ENCODE peak calls at places on chromosomes 5 and 9, in ten cellular contexts. P, S, D, G, T, C, N, Z, H and K are unnamed samples.

GRCh38 chr5:60360355-60360754 is 339.6 kb downstream of the DEPDC1B start:
- DNase-seq in P (no peak), S (no peak), D (no peak), G (no peak), T (no peak), C (no peak), N (no peak), Z (no peak), H (no peak), K (no peak)

GRCh38 chr5:160701403-160701802 is 150.6 kb downstream of the ATP10B start:
- DNase-seq in P (no peak), S (no peak), D (no peak), G (no peak), T (no peak), C (no peak), N (peak), Z (no peak), H (no peak), K (no peak)

GRCh38 chr9:36772449-36773370 is 200.0 kb downstream of the MELK start:
- DNase-seq in P (no peak), S (no peak), D (no peak), G (no peak), T (no peak), C (no peak), N (peak), Z (no peak), H (no peak), K (no peak)

GRCh38 chr5:155726267-155726666 is 600.7 kb upstream of the SGCD start:
- DNase-seq in P (no peak), S (peak), D (no peak), G (no peak), T (no peak), C (peak), N (peak), Z (no peak), H (no peak), K (no peak)

GRCh38 chr5:118857700-118858099 is 130.6 kb downstream of the DTWD2 start:
- DNase-seq in P (no peak), S (no peak), D (no peak), G (no peak), T (no peak), C (peak), N (peak), Z (no peak), H (no peak), K (no peak)

GRCh38 chr5:691817-692529 is 1.2 kb downstream of the TPPP start:
- DNase-seq in P (no peak), S (no peak), D (no peak), G (no peak), T (no peak), C (no peak), N (no peak), Z (peak), H (no peak), K (no peak)

GRCh38 chr5:98755406-98755805 is 18.1 kb upstream of the RGMB start:
- DNase-seq in P (no peak), S (no peak), D (no peak), G (no peak), T (no peak), C (no peak), N (no peak), Z (no peak), H (no peak), K (no peak)

GRCh38 chr5:142095651-142096330 is 12.8 kb upstream of the NDFIP1 start:
- DNase-seq in P (no peak), S (peak), D (no peak), G (no peak), T (peak), C (no peak), N (peak), Z (no peak), H (peak), K (no peak)

GRCh38 chr5:127307868-127308267 is 17.3 kb downstream of the MEGF10 start:
- DNase-seq in P (no peak), S (no peak), D (no peak), G (no peak), T (no peak), C (no peak), N (no peak), Z (no peak), H (no peak), K (no peak)

GRCh38 chr9:129109952-129110739 is 447 bp downstream of the CRAT start:
- DNase-seq in P (no peak), S (no peak), D (peak), G (peak), T (no peak), C (peak), N (peak), Z (peak), H (no peak), K (no peak)

GRCh38 chr9:129665008-129665771 is at the start of gene PRRX2:
- DNase-seq in P (no peak), S (peak), D (no peak), G (peak), T (no peak), C (no peak), N (no peak), Z (peak), H (no peak), K (peak)

GRCh38 chr5:74340476-74340875 is 300.1 kb downstream of the ENC1 start:
- DNase-seq in P (no peak), S (no peak), D (no peak), G (no peak), T (no peak), C (no peak), N (no peak), Z (no peak), H (no peak), K (no peak)

GRCh38 chr9:75181748-75182147 is 93.4 kb downstream of the OSTF1 start:
- DNase-seq in P (peak), S (no peak), D (no peak), G (peak), T (no peak), C (peak), N (no peak), Z (no peak), H (no peak), K (no peak)

GRCh38 chr9:89078860-89079259 is 87.6 kb downstream of the S1PR3 start:
- DNase-seq in P (no peak), S (no peak), D (no peak), G (no peak), T (no peak), C (peak), N (no peak), Z (no peak), H (no peak), K (no peak)

GRCh38 chr5:55218966-55219365 is 8.1 kb downstream of the MCIDAS start:
- DNase-seq in P (peak), S (no peak), D (no peak), G (no peak), T (no peak), C (no peak), N (no peak), Z (no peak), H (peak), K (no peak)

GRCh38 chr9:107471562-107471961 is 18.0 kb downstream of the KLF4 start:
- DNase-seq in P (no peak), S (no peak), D (no peak), G (no peak), T (no peak), C (no peak), N (no peak), Z (no peak), H (no peak), K (no peak)

GRCh38 chr5:143350790-143351603 is 52.5 kb downstream of the NR3C1 start:
- DNase-seq in P (peak), S (no peak), D (no peak), G (peak), T (no peak), C (peak), N (peak), Z (no peak), H (no peak), K (no peak)

GRCh38 chr5:21806943-21807342 is 1046.2 kb downstream of the CDH12 start:
- DNase-seq in P (no peak), S (no peak), D (no peak), G (no peak), T (no peak), C (peak), N (peak), Z (no peak), H (no peak), K (no peak)

DNA sequence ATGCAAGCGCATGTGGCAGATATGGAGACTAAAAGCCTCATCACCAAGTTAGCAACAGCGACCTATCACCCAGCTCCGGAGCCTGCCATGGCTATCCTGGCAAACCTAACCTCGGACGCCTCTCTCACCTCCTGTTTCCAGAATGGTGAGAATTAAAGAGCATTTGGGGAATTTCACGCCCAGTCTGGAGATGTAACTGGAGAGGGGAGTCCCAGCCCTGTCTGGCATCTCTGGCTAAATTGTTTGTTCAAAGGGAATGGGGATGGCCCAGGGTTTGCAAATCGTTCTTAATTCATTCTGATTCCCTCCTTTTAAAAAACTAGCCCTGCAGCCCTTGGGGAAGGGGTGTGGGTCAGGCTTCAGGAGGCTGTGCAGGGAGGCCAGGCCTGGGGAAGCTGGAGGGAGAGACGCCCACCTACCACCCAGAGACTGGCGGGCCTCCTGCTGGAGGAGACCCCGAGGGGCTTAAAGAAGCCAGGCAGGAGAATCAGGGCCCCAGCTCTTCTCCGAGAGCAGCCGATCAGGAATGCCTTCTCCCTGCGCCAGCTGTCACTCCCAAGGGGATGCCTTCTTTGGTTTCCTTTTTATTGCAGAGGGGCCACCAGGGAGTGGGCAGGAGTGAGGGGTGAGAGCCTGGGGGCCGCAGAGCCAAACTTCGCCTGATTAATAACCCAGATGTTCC is 971 bp upstream of the COL5A1 start:
- DNase-seq in P (no peak), S (no peak), D (no peak), G (no peak), T (no peak), C (no peak), N (no peak), Z (no peak), H (no peak), K (no peak)
- H3K4me3 ChIP-seq in P (no peak), S (peak), D (no peak), G (peak), T (peak), C (no peak), N (no peak), Z (peak), H (peak), K (peak)

DNA sequence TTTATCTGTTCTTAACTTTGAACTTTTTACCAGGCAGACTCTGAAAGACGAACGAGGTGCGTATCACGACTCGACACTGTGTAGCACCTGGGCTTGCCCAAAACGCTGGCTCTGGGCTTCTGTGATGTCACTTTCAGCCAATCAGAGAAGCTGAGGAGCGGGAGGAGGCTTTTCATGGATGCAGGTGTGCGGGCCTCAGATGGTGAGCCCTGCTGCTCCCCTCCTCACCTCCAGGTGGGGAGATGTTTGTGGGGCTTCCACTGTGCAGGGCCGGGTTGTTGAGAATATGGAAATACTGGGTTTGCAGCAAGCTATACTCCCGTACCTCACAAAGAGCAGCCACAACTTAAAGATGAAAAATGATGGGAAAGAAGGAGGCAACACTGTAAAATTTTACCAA is 246.3 kb downstream of the IRX2 start:
- DNase-seq in P (no peak), S (no peak), D (no peak), G (no peak), T (no peak), C (no peak), N (no peak), Z (no peak), H (no peak), K (no peak)
- TF ChIP-seq POLR2A in P (no peak), S (no peak), D (no peak), G (no peak), T (no peak), C (no peak), N (no peak), Z (no peak), H (no peak), K (no peak)

GRCh38 chr9:137813167-137813566 is 64.4 kb upstream of the CACNA1B start:
- DNase-seq in P (no peak), S (no peak), D (no peak), G (no peak), T (no peak), C (no peak), N (no peak), Z (no peak), H (no peak), K (no peak)
- H3K4me3 ChIP-seq in P (no peak), S (no peak), D (no peak), G (no peak), T (no peak), C (no peak), N (no peak), Z (no peak), H (no peak), K (no peak)

GRCh38 chr9:126722922-126723806 is 81.7 kb upstream of the ZBTB43 start:
- DNase-seq in P (no peak), S (peak), D (no peak), G (no peak), T (peak), C (peak), N (no peak), Z (peak), H (peak), K (peak)

GRCh38 chr9:126720661-126721530 is 83.9 kb upstream of the ZBTB43 start:
- DNase-seq in P (no peak), S (no peak), D (no peak), G (no peak), T (no peak), C (no peak), N (no peak), Z (no peak), H (no peak), K (no peak)

GRCh38 chr9:126723807-126724172 is 81.0 kb upstream of the ZBTB43 start:
- DNase-seq in P (no peak), S (no peak), D (no peak), G (no peak), T (no peak), C (no peak), N (no peak), Z (no peak), H (no peak), K (no peak)

GRCh38 chr9:126721531-126722098 is 83.2 kb upstream of the ZBTB43 start:
- DNase-seq in P (no peak), S (no peak), D (no peak), G (no peak), T (peak), C (peak), N (no peak), Z (no peak), H (no peak), K (no peak)

DNA sequence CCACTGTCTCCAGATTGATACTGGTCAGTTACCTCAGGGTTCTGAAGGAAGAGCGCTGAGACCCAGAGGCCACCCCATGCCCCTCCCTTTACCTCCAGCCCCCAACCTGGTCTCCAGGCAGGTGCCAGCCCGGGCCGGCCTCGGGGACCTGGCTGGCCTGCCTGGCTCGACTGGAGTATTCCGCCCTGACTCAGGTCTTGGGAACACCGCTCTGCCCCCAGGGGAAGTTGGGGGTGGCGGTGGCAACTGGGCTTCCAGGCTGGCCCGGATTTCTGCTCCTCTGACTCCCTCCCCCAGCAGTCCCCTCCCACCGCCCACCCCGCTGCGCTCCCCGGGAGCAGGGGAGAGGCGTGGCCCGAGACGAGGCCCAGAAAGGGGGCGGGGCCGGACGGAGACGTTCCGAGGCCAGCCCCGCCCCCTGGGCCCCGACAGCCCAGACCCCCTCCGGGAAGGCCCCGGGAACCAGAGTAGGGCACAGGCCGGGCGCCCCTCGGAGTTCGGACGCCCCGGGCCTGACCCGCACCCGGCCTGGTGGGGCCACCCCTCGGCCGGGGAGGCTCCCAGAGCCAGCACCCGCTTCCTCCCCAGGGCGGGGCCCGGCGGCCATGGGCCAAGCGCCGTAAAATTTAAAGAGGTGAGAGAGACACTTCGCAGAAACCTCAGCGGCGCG is 82.5 kb upstream of the ZBTB43 start:
- DNase-seq in P (peak), S (peak), D (no peak), G (peak), T (peak), C (peak), N (peak), Z (peak), H (peak), K (peak)
- TF ChIP-seq POLR2A in P (no peak), S (no peak), D (no peak), G (no peak), T (no peak), C (no peak), N (peak), Z (peak), H (peak), K (no peak)